ENCODE peak calls at places on chromosomes 11 and 22, in five cellular contexts. P, H, B, F and O are unnamed samples.

GRCh38 chr11:1402776-1403620 is 13.3 kb downstream of the BRSK2 start:
- DNase-seq in H (no peak), B (no peak), F (peak), P (no peak), O (no peak)

GRCh38 chr22:17891427-17892167 is 117.3 kb upstream of the BID start:
- DNase-seq in H (no peak), P (no peak), B (peak), F (peak), O (peak)

GRCh38 chr11:50182486-50182885 is 149.8 kb downstream of the OR4C45 start:
- DNase-seq in B (no peak), F (no peak), P (no peak), H (no peak), O (no peak)

GRCh38 chr22:43014062-43014875 is 680 bp downstream of the PACSIN2 start:
- DNase-seq in F (peak), B (peak), H (no peak), P (no peak), O (peak)

GRCh38 chr22:23826510-23827350 is 12.1 kb downstream of the DERL3 start:
- DNase-seq in F (no peak), B (no peak), P (peak), H (no peak), O (no peak)

GRCh38 chr22:49590381-49590780 is 237.3 kb downstream of the BRD1 start:
- DNase-seq in H (no peak), B (no peak), F (no peak), P (no peak), O (no peak)

GRCh38 chr11:125141178-125141577 is 23.4 kb upstream of the PKNOX2 start:
- DNase-seq in P (no peak), H (no peak), F (no peak), B (peak), O (no peak)

GRCh38 chr11:27718346-27718852 is 18.1 kb upstream of the BDNF start:
- DNase-seq in F (no peak), H (peak), B (peak), P (peak), O (no peak)

GRCh38 chr11:1949302-1949701 is 2.2 kb downstream of the MRPL23 start:
- DNase-seq in H (no peak), B (no peak), P (no peak), F (no peak), O (no peak)

GRCh38 chr11:8963569-8964323 is 496 bp downstream of the TMEM9B start:
- DNase-seq in H (peak), B (peak), P (no peak), F (peak), O (peak)

GRCh38 chr11:8967159-8967558 is 2.9 kb upstream of the TMEM9B start:
- DNase-seq in H (no peak), F (no peak), P (no peak), B (no peak), O (no peak)

GRCh38 chr11:8964324-8965320 is at the start of gene TMEM9B:
- DNase-seq in H (peak), F (peak), P (peak), B (peak), O (peak)

GRCh38 chr11:8959546-8960166 is 4.6 kb downstream of the TMEM9B start:
- DNase-seq in B (peak), P (peak), H (peak), F (no peak), O (peak)

GRCh38 chr11:8962827-8963226 is 1.4 kb downstream of the TMEM9B start:
- DNase-seq in F (no peak), B (no peak), H (no peak), P (no peak), O (no peak)
- H3K4me3 ChIP-seq in F (peak), B (peak), H (no peak), P (peak), O (no peak)

DNA sequence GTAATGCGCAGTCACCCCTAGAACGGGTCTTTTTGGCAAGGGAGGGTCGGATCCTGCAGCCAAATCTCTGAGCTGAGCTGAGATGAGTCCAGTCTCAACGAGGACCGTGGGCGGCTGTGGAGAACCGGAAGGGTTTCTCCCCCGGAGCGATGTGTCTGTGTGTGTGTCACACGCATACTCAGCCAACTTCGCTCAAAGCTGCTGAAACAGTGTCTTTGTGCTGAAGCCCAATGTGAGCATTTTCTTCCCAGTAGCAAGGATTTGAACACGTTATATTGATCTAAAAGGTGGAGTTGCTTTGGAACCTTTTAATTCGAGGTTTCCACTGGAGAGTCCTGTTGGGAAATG is 1.4 kb upstream of the CELSR1 start:
- DNase-seq in F (no peak), H (peak), P (peak), B (no peak), O (no peak)
- TF ChIP-seq CTCF in F (no peak), H (no peak), P (no peak), B (peak), O (no peak)

DNA sequence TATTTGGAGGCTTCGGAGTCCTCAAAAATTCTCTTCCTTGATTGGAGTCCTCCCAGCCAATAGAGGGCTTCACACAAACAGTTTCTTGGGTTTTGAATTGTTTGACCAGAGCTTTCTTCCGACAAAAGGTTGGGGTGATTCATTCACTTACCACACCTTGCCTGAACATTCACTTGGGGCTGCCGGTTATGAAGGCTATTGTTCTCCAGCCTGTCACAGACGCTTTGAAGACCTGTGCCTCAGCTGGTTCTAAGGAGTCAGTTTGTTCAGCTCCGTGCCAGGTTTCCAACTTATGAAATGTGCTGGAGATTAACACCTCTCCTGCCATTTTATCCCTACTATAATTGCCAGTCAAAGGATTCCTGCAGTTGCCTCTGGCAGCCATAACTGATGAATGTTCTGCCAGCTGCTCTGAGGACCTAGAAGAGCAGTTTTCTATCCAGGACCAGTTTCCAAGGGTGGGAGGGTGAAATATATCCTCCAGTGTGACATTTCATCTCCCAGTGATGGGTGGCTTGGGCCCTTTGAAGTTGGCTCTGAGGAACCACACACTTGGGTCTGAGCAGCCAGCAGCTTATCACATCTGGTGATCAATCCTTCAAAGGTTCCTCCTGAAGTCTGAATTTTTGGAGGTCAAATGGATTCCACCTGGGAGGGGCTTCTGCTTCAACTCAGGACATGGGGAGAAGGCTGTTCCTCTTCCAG is 31.4 kb downstream of the LIMK2 start:
- DNase-seq in P (no peak), F (no peak), H (peak), B (no peak), O (no peak)
- H3K4me3 ChIP-seq in P (no peak), F (no peak), H (no peak), B (peak), O (no peak)

DNA sequence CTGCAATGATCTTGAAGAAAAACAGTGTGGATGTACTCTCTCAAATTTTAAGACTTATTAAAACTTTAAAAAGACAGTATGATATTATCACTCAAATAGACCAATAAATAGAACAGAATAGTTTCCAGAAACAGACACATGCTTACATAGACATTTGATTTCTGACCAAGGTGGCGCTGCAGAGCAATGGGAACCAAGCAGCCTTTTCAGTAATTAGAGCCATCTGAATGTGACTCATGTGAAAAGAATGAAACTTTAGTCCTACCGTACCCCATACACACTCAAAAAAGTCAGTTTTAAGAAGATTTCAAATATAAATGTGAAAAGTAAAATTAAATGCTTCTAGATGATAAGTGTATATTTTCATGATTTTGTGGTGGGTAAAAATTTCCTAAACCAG is 74.2 kb upstream of the MS4A8 start:
- DNase-seq in B (peak), P (no peak), F (no peak), H (peak), O (peak)
- TF ChIP-seq CTCF in B (peak), P (no peak), F (no peak), H (peak), O (peak)

GRCh38 chr11:32494629-32495028 is 59.3 kb upstream of the WT1 start:
- DNase-seq in P (no peak), F (no peak), H (no peak), B (no peak), O (no peak)
- H3K4me3 ChIP-seq in P (no peak), F (no peak), H (no peak), B (no peak), O (no peak)

GRCh38 chr11:44629732-44630345 is 64.4 kb downstream of the CD82 start:
- DNase-seq in B (peak), P (no peak), H (no peak), F (no peak), O (no peak)

GRCh38 chr11:44628730-44629361 is 63.4 kb downstream of the CD82 start:
- DNase-seq in F (no peak), B (peak), H (no peak), P (no peak), O (no peak)

GRCh38 chr11:44626645-44627044 is 61.2 kb downstream of the CD82 start:
- DNase-seq in B (no peak), P (no peak), F (no peak), H (no peak), O (no peak)

GRCh38 chr11:44625759-44626523 is 60.5 kb downstream of the CD82 start:
- DNase-seq in F (no peak), H (no peak), B (peak), P (no peak), O (no peak)

GRCh38 chr11:44627911-44628729 is 62.7 kb downstream of the CD82 start:
- DNase-seq in F (peak), P (no peak), H (no peak), B (peak), O (peak)
- TF ChIP-seq CTCF in F (no peak), P (no peak), H (no peak), B (no peak), O (no peak)

DNA sequence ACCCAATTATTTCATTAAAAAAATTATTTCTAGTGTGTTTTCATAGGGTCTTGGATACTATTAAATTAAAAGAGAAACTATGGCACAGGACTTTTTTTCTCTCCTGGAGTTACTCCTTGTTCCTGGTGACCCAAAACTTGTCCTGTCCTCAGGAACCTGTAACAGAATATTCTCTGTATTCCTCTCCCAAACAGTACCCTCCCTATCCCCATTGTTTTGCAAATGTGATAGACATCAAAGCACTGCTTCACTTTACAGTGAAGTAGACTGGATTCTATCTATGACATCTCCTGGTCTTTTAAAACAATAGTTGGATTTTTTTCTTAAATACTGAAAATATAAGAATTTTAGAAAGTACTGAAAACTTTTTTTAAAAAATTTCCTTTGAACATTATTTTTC is 37.2 kb downstream of the FAR1 start:
- DNase-seq in F (no peak), H (no peak), B (no peak), P (no peak), O (no peak)
- H3K4me3 ChIP-seq in F (no peak), H (no peak), B (no peak), P (no peak), O (no peak)

GRCh38 chr11:15901046-15901445 is 455.3 kb downstream of the SOX6 start:
- DNase-seq in F (peak), H (no peak), B (peak), P (no peak), O (peak)
- TF ChIP-seq CTCF in F (no peak), H (no peak), B (peak), P (no peak), O (no peak)

DNA sequence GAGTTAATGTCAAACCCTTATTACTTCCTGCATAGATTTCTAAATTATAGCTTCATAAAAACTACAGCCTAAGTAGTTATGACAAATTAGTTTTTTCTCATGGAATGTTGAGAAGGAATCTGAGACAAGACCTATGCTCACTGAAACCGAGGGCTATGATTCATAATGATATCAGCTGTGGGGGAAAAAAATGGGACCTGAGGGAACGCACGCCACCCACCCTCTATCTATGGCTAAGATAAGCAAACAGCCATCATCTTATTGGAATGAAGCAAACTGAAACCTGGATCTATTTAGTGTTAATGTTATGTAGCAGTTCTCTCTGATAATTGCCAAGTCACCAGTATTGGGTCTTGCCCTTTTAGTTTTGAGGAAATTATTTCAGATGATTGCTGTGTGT is 906.9 kb upstream of the RAG2 start:
- DNase-seq in F (no peak), P (peak), B (no peak), H (peak), O (no peak)
- H3K4me3 ChIP-seq in F (no peak), P (no peak), B (peak), H (no peak), O (no peak)